ENCODE peak calls at places on chromosomes 16 and 17, in eight cellular contexts. Y, A, H, M, X, L, Q and R are unnamed samples.

GRCh38 chr16:9050102-9050830 is 41.2 kb upstream of the HAPSTR1 start:
- DNase-seq in H (no peak), X (peak; percentile 26), Q (no peak), Y (no peak), L (no peak), A (no peak), M (peak; percentile 45), R (no peak)

GRCh38 chr16:11145173-11145820 is 110.7 kb downstream of the SOCS1 start:
- DNase-seq in H (no peak), A (no peak), L (no peak), M (no peak), Y (no peak), X (no peak), Q (no peak), R (no peak)

GRCh38 chr17:8140058-8140412 is 12.2 kb downstream of the PER1 start:
- DNase-seq in Y (no peak), L (no peak), X (no peak), Q (no peak), A (no peak), M (peak; percentile 18), H (no peak), R (no peak)

GRCh38 chr17:6079155-6079554 is 9.0 kb downstream of the WSCD1 start:
- DNase-seq in Q (no peak), H (no peak), A (no peak), Y (no peak), L (no peak), X (no peak), M (no peak), R (no peak)

GRCh38 chr17:38509008-38509771 is 80.9 kb downstream of the ARHGAP23 start:
- DNase-seq in H (peak; percentile 60), Q (no peak), Y (peak; percentile 61), M (peak; percentile 74), X (peak; percentile 84), L (peak; percentile 28), A (peak; percentile 85), R (peak; percentile 90)

GRCh38 chr17:50064253-50064991 is 8.5 kb downstream of the ITGA3 start:
- DNase-seq in Y (peak; percentile 78), H (no peak), A (no peak), M (peak; percentile 24), Q (no peak), L (no peak), X (no peak), R (peak; percentile 97)

GRCh38 chr16:75105306-75106061 is 11.1 kb downstream of the LDHD start:
- DNase-seq in X (no peak), Q (no peak), A (no peak), H (no peak), Y (no peak), M (no peak), L (peak; percentile 11), R (no peak)

GRCh38 chr17:81323411-81323868 is 28.3 kb upstream of the SLC38A10 start:
- DNase-seq in A (no peak), H (no peak), X (no peak), Q (no peak), L (no peak), M (no peak), Y (peak; percentile 51), R (no peak)

GRCh38 chr17:53516643-53517042 is 306.1 kb upstream of the KIF2B start:
- DNase-seq in Y (no peak), A (no peak), L (peak; percentile 12), X (no peak), H (no peak), M (no peak), Q (no peak), R (no peak)

GRCh38 chr17:34598161-34598776 is 18.9 kb downstream of the TMEM132E start:
- DNase-seq in H (no peak), Y (no peak), L (no peak), M (peak; percentile 81), X (no peak), A (no peak), Q (no peak), R (no peak)

GRCh38 chr16:15777533-15778203 is 79.2 kb downstream of the MYH11 start:
- DNase-seq in A (no peak), L (peak; percentile 76), H (no peak), M (peak; percentile 58), Y (peak; percentile 42), Q (peak; percentile 16), X (peak; percentile 5), R (no peak)

GRCh38 chr17:74935048-74935447 is 650 bp upstream of the OTOP3 start:
- DNase-seq in X (no peak), Q (no peak), Y (no peak), H (no peak), L (no peak), A (no peak), M (no peak), R (no peak)

GRCh38 chr16:58458634-58459343 is 41.2 kb upstream of the NDRG4 start:
- DNase-seq in X (no peak), H (no peak), A (no peak), Y (no peak), M (no peak), L (no peak), Q (no peak), R (no peak)

GRCh38 chr16:85027349-85027967 is at the start of gene KIAA0513:
- DNase-seq in X (peak; percentile 97), A (peak; percentile 69), M (peak; percentile 96), L (peak; percentile 88), H (peak; percentile 93), Y (no peak), Q (peak; percentile 51), R (peak; percentile 81)

GRCh38 chr16:29806096-29806579 is at the start of gene MAZ:
- DNase-seq in L (no peak), Y (no peak), M (no peak), X (peak; percentile 80), A (no peak), Q (no peak), H (no peak), R (no peak)

GRCh38 chr16:86256995-86257394 is 253.3 kb upstream of the FOXF1 start:
- DNase-seq in M (no peak), L (no peak), Y (no peak), Q (no peak), H (no peak), X (no peak), A (no peak), R (no peak)

GRCh38 chr17:44546711-44547606 is 10.3 kb upstream of the FZD2 start:
- DNase-seq in A (no peak), M (no peak), Q (no peak), H (no peak), X (no peak), Y (no peak), L (no peak), R (no peak)

GRCh38 chr17:10183931-10184930 is 14.2 kb downstream of the GAS7 start:
- DNase-seq in X (no peak), Q (no peak), Y (no peak), H (no peak), A (no peak), L (no peak), M (no peak), R (no peak)

GRCh38 chr16:48613061-48613957 is 3.3 kb upstream of the N4BP1 start:
- DNase-seq in H (peak; percentile 81), A (no peak), X (peak; percentile 47), M (no peak), Q (peak; percentile 2), Y (no peak), L (no peak), R (peak; percentile 27)

GRCh38 chr17:82970067-82970466 is 109.3 kb upstream of the METRNL start:
- DNase-seq in L (no peak), H (no peak), X (no peak), A (no peak), M (peak; percentile 11), Q (no peak), Y (no peak), R (no peak)

GRCh38 chr17:64773836-64774761 is 112.0 kb upstream of the SMURF2 start:
- DNase-seq in M (no peak), H (no peak), L (peak; percentile 81), A (no peak), Q (no peak), Y (peak; percentile 40), X (no peak), R (no peak)

GRCh38 chr17:79949646-79950292 is 85.9 kb downstream of the TBC1D16 start:
- DNase-seq in A (no peak), X (no peak), L (no peak), M (peak; percentile 44), Y (no peak), H (no peak), Q (no peak), R (no peak)